ENCODE peak calls at places on chromosomes 13 and 19, in nine cellular contexts. M, B, O, C, N, Y, V, X and S are unnamed samples.

GRCh38 chr13:21567714-21568113 is 36.3 kb downstream of the MICU2 start:
- ATAC-seq in M (no peak), B (no peak), O (peak), C (no peak), N (peak), Y (peak), V (no peak), X (no peak), S (no peak)

GRCh38 chr19:9073806-9074205 is 13.1 kb upstream of the OR1M1 start:
- ATAC-seq in M (no peak), B (no peak), O (no peak), C (no peak), N (no peak), Y (no peak), V (no peak), X (no peak), S (no peak)

GRCh38 chr13:33272531-33273124 is 12.9 kb downstream of the STARD13 start:
- ATAC-seq in M (no peak), B (no peak), O (no peak), C (no peak), N (no peak), Y (no peak), V (no peak), X (no peak), S (no peak)

GRCh38 chr13:91127995-91128394 is 219.5 kb upstream of the MIR17HG start:
- ATAC-seq in M (no peak), B (no peak), O (no peak), C (no peak), N (no peak), Y (peak), V (no peak), X (no peak), S (no peak)

GRCh38 chr13:35724480-35724879 is 248.0 kb upstream of the MAB21L1 start:
- ATAC-seq in M (no peak), B (no peak), O (no peak), C (no peak), N (no peak), Y (no peak), V (no peak), X (no peak), S (no peak)

GRCh38 chr13:41289463-41289881 is 21.6 kb upstream of the NAA16 start:
- ATAC-seq in M (no peak), B (no peak), O (no peak), C (no peak), N (no peak), Y (no peak), V (no peak), X (no peak), S (no peak)

GRCh38 chr19:15283141-15283885 is 49.0 kb downstream of the BRD4 start:
- ATAC-seq in M (no peak), B (no peak), O (no peak), C (peak), N (peak), Y (peak), V (no peak), X (peak), S (peak)

GRCh38 chr13:100159584-100159983 is 70.7 kb downstream of the PCCA start:
- ATAC-seq in M (no peak), B (no peak), O (no peak), C (no peak), N (no peak), Y (no peak), V (no peak), X (no peak), S (no peak)

GRCh38 chr13:23876265-23876664 is 12.9 kb downstream of the MIPEP start:
- ATAC-seq in M (no peak), B (no peak), O (peak), C (peak), N (no peak), Y (no peak), V (no peak), X (no peak), S (no peak)

GRCh38 chr19:10625003-10625761 is at the start of gene SLC44A2:
- ATAC-seq in M (no peak), B (no peak), O (no peak), C (peak), N (no peak), Y (no peak), V (no peak), X (peak), S (peak)

GRCh38 chr13:49472186-49472585 is 23.6 kb upstream of the PHF11 start:
- ATAC-seq in M (no peak), B (no peak), O (no peak), C (no peak), N (no peak), Y (no peak), V (no peak), X (no peak), S (no peak)

GRCh38 chr19:46660601-46661019 is 372 bp downstream of the DACT3 start:
- ATAC-seq in M (no peak), B (no peak), O (peak), C (no peak), N (no peak), Y (peak), V (no peak), X (peak), S (no peak)

GRCh38 chr13:110868631-110869165 is 46.2 kb downstream of the ANKRD10 start:
- ATAC-seq in M (no peak), B (no peak), O (no peak), C (peak), N (no peak), Y (no peak), V (no peak), X (no peak), S (no peak)